ENCODE peak calls at places on chromosomes 4 and X, in five cellular contexts. J is A549, Z is stomach, P is transverse colon, B is SK-N-SH. I is an unnamed sample.

GRCh38 chr4:10893417-10893816 is 208.8 kb upstream of the CLNK start:
- DNase-seq in Z (no peak), J (no peak), B (no peak), P (no peak), I (no peak)

GRCh38 chr4:38190717-38191178 is 230.6 kb downstream of the PTTG2 start:
- DNase-seq in B (peak), J (no peak), P (no peak), Z (no peak), I (no peak)

GRCh38 chrX:145630081-145630480 is 187.5 kb upstream of the SLITRK2 start:
- DNase-seq in Z (no peak), B (no peak), J (no peak), P (no peak), I (no peak)

GRCh38 chr4:108965472-108966076 is 202.7 kb upstream of the ETNPPL start:
- DNase-seq in Z (no peak), P (no peak), B (no peak), J (no peak), I (no peak)

GRCh38 chr4:15749001-15749400 is 29.1 kb upstream of the CD38 start:
- DNase-seq in Z (no peak), J (no peak), P (no peak), B (no peak), I (no peak)

GRCh38 chr4:93031431-93032098 is 727.8 kb downstream of the GRID2 start:
- DNase-seq in B (no peak), P (no peak), J (no peak), Z (no peak), I (no peak)

GRCh38 chr4:38979081-38979480 is 53.1 kb downstream of the TMEM156 start:
- DNase-seq in Z (no peak), P (no peak), B (no peak), J (no peak), I (no peak)

GRCh38 chrX:45445745-45446412 is 245.2 kb upstream of the DIPK2B start:
- DNase-seq in B (no peak), J (peak), P (no peak), Z (no peak), I (no peak)

GRCh38 chr4:45831692-45832091 is 292.2 kb downstream of the GABRG1 start:
- DNase-seq in B (no peak), J (no peak), P (no peak), Z (no peak), I (no peak)

GRCh38 chr4:81407726-81408125 is 64.0 kb downstream of the RASGEF1B start:
- DNase-seq in B (no peak), J (no peak), Z (no peak), P (no peak), I (no peak)

GRCh38 chr4:7186081-7186480 is 6.3 kb upstream of the SORCS2 start:
- DNase-seq in J (no peak), Z (no peak), P (no peak), B (peak), I (peak)

GRCh38 chrX:147846676-147847075 is 65.0 kb upstream of the FMR1 start:
- DNase-seq in P (no peak), Z (no peak), J (no peak), B (no peak), I (no peak)

GRCh38 chr4:125013891-125014290 is 300.9 kb upstream of the FAT4 start:
- DNase-seq in Z (no peak), B (no peak), J (peak), P (no peak), I (no peak)

GRCh38 chr4:2570551-2571222 is 34.2 kb downstream of the FAM193A start:
- DNase-seq in P (no peak), B (no peak), J (no peak), Z (no peak), I (no peak)

GRCh38 chr4:117893207-117893606 is 141.1 kb upstream of the NDST3 start:
- DNase-seq in P (no peak), J (no peak), B (no peak), Z (no peak), I (no peak)

GRCh38 chrX:111854778-111855490 is 21.0 kb upstream of the TRPC5OS start:
- DNase-seq in J (peak), Z (no peak), P (no peak), B (peak), I (no peak)

GRCh38 chr4:54215379-54216072 is 13.6 kb upstream of the PDGFRA start:
- DNase-seq in P (no peak), B (peak), J (no peak), Z (no peak), I (no peak)

GRCh38 chrX:125604448-125604847 is 284.8 kb downstream of the TEX13C start:
- DNase-seq in P (no peak), B (no peak), Z (no peak), J (no peak), I (no peak)

GRCh38 chr4:40479378-40479777 is 144.2 kb downstream of the CHRNA9 start:
- DNase-seq in Z (no peak), J (no peak), B (no peak), P (no peak), I (no peak)

GRCh38 chrX:13888284-13888683 is 71.4 kb upstream of the GPM6B start:
- DNase-seq in B (no peak), Z (no peak), P (no peak), J (no peak), I (no peak)

GRCh38 chr4:117137143-117137542 is 51.8 kb upstream of the TRAM1L1 start:
- DNase-seq in Z (no peak), J (peak), B (no peak), P (no peak), I (no peak)

GRCh38 chrX:40646489-40647306 is 663 bp downstream of the CXorf38 start:
- DNase-seq in J (peak), B (peak), Z (peak), P (peak), I (peak)

GRCh38 chrX:37825225-37825842 is 22.0 kb downstream of the DYNLT3 start:
- DNase-seq in J (peak), B (peak), Z (peak), P (peak), I (peak)

GRCh38 chr4:138217567-138217966 is 24.6 kb downstream of the SLC7A11 start:
- DNase-seq in B (no peak), J (no peak), Z (no peak), P (no peak), I (no peak)

GRCh38 chr4:83828601-83829000 is 292.7 kb downstream of the GPAT3 start:
- DNase-seq in B (no peak), Z (no peak), P (no peak), J (no peak), I (no peak)

GRCh38 chr4:143294310-143294709 is 42.4 kb upstream of the GAB1 start:
- DNase-seq in P (peak), Z (peak), J (no peak), B (peak), I (peak)

GRCh38 chr4:65007841-65008439 is 598.7 kb upstream of the TECRL start:
- DNase-seq in J (peak), B (peak), P (no peak), Z (no peak), I (no peak)

GRCh38 chr4:27000820-27001219 is 140.2 kb downstream of the STIM2 start:
- DNase-seq in P (no peak), Z (no peak), B (no peak), J (peak), I (no peak)

GRCh38 chr4:112448211-112448745 is 67.7 kb downstream of the NEUROG2 start:
- DNase-seq in P (no peak), Z (no peak), B (peak), J (no peak), I (no peak)

GRCh38 chrX:50747471-50747900 is 66.5 kb downstream of the SHROOM4 start:
- DNase-seq in Z (no peak), B (peak), J (peak), P (no peak), I (no peak)

GRCh38 chr4:184419976-184420375 is 54.4 kb downstream of the IRF2 start:
- DNase-seq in P (no peak), Z (no peak), J (no peak), B (no peak), I (no peak)

GRCh38 chr4:10527438-10527837 is 70.2 kb upstream of the ZNF518B start:
- DNase-seq in B (no peak), P (no peak), Z (no peak), J (no peak), I (no peak)

GRCh38 chr4:80202190-80202711 is 4.9 kb downstream of the PRDM8 start:
- DNase-seq in B (no peak), J (peak), Z (peak), P (peak), I (peak)

GRCh38 chr4:6359536-6360308 is 90.1 kb downstream of the WFS1 start:
- DNase-seq in J (no peak), B (no peak), P (no peak), Z (no peak), I (no peak)

GRCh38 chr4:70759126-70759525 is 37.4 kb downstream of the RUFY3 start:
- DNase-seq in Z (no peak), P (no peak), B (no peak), J (no peak), I (no peak)

GRCh38 chr4:187903700-187904099 is 91.9 kb upstream of the ZFP42 start:
- DNase-seq in Z (no peak), B (no peak), P (no peak), J (no peak), I (no peak)

GRCh38 chrX:41922694-41923171 is 621 bp downstream of the CASK start:
- DNase-seq in P (peak), Z (no peak), J (peak), B (peak), I (no peak)

GRCh38 chrX:41922125-41922521 is 1.2 kb downstream of the CASK start:
- DNase-seq in B (peak), Z (no peak), P (no peak), J (no peak), I (no peak)

GRCh38 chrX:41921492-41922124 is 1.7 kb downstream of the CASK start:
- DNase-seq in Z (no peak), P (no peak), B (no peak), J (no peak), I (no peak)

GRCh38 chrX:41923925-41924693 is 755 bp upstream of the CASK start:
- DNase-seq in B (peak), P (peak), Z (peak), J (peak), I (no peak)

DNA sequence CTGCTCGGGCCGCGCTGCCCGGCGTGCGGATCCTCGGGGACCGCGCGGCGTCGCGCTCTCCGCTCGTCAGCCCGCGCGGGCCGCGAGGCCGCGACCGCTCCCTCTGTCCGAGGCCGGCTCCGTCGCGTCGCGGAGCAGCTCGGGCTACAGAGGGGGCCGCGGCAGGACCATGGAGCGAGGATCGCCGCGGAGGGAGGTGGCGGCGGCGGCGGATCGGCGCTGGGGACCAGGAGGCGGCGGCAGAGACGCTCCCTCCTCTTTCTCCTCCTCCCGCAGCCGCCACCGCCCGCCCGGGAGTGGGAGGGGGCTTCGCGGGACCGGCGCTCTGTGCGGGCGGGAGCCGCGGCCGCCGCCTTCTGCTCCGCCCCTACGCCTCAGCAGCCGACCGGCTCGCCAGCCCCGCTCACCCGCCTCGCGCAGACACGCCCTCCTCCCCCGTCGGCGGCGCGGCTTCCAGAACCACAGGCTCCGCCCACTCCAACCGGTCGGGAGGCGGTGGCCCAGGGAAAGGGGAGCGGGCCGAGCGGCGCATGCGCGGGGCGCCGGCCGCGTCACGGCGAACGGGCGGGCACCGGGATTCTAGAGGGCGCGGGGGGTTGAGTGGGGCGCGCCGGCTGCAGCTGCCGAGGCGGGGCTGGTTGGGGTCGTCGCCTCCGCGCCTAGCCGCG is at the start of gene CASK:
- DNase-seq in P (peak), Z (peak), B (peak), J (peak), I (peak)
- TF ChIP-seq EP300 in P (no peak), Z (no peak), B (no peak), J (no peak), I (no peak)

GRCh38 chr4:123659262-123659661 is 262.7 kb downstream of the SPRY1 start:
- DNase-seq in P (no peak), B (no peak), J (no peak), Z (no peak), I (no peak)
- H3K27ac ChIP-seq in P (no peak), B (no peak), J (no peak), Z (no peak), I (no peak)

GRCh38 chrX:131818297-131818936 is 204.7 kb upstream of the STK26 start:
- DNase-seq in P (no peak), B (no peak), Z (no peak), J (no peak), I (no peak)

GRCh38 chrX:131821945-131822622 is 201.0 kb upstream of the STK26 start:
- DNase-seq in J (peak), P (peak), Z (peak), B (peak), I (peak)

GRCh38 chrX:131812847-131813825 is 210.0 kb upstream of the STK26 start:
- DNase-seq in J (peak), P (peak), Z (peak), B (peak), I (peak)

DNA sequence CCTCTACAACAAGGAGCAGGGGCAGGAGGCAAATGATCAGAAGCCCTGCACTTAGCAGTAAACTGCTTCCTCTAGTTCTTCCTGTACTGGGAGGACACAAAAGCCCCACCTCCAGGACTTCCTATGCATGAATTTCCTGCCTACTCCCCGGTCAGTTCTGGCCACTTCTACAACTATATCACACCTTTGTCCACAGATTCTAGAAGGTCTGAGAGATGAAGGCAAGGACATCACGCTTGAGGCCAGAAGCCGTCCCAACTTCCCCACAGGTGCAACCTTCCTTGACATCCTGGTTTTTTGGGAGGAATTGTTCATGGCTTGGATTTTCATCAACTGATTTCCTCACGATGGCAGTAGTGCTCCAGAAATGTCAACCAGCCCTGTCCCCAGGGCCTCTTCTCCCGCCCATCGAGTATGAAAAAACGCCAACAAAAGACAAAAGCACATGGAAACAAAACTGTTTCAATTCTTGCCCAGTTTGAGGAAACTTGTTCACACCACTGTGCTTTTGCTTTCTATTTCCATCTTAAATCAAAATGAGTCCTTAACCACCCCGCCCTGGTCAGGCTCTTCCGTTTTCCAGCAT is 206.5 kb upstream of the STK26 start:
- DNase-seq in B (peak), J (peak), P (peak), Z (peak), I (peak)
- TF ChIP-seq EP300 in B (no peak), J (no peak), P (no peak), Z (no peak), I (no peak)

GRCh38 chr4:152996672-152997071 is 60.5 kb downstream of the FHDC1 start:
- DNase-seq in P (no peak), B (no peak), J (no peak), Z (no peak), I (no peak)

GRCh38 chr4:152997771-152998487 is 61.8 kb downstream of the FHDC1 start:
- DNase-seq in J (peak), Z (no peak), P (no peak), B (no peak), I (no peak)

GRCh38 chr4:152998861-152999260 is 62.7 kb downstream of the FHDC1 start:
- DNase-seq in B (no peak), P (no peak), J (no peak), Z (no peak), I (no peak)

GRCh38 chr4:152997235-152997735 is 61.2 kb downstream of the FHDC1 start:
- DNase-seq in Z (no peak), B (no peak), P (no peak), J (no peak), I (no peak)

GRCh38 chr4:152996101-152996500 is 60.0 kb downstream of the FHDC1 start:
- DNase-seq in J (no peak), B (no peak), Z (peak), P (no peak), I (no peak)
- H3K27ac ChIP-seq in J (no peak), B (no peak), Z (peak), P (no peak), I (no peak)

DNA sequence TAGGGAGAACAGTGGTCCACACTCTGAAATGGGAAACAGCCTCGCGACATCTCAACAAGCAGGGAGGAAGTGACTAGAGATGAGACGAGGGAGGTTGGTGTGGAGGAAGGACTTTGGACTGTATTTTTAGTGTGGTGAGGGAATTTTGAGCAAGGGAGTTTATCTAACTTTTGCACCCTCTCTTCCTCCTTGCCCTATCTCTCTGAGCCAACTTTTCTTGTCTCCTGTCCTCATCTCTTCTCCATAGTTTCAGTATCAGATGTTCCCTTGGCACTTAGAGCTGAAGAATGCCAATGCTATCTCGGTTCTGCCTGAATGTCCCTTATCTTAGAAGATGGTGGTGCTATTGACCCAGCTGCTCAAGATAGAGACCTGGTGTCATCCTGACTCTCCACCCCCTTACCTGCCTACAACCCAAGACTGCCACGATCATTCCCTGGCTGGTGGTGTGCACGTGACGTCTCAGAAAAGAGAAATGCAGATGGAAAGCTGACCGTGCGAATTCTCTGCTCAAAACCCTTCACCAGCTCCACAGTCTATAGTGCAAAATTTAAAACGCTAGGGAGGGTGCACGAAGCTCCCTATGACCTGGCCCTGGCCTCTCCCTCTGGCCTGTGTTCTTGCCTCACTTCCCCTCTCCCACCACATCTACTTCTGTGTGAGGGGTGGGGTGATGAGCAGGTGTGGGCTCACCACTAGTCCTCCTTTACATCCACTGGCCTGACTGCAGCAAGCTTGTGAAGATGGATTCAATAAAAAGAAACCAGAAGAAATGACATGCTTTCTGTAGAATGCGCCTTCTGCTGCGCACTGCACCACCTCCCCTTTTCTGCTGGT is 20.9 kb downstream of the MPP1 start:
- DNase-seq in B (no peak), Z (no peak), J (no peak), P (no peak), I (no peak)
- TF ChIP-seq EP300 in B (no peak), Z (no peak), J (no peak), P (no peak), I (no peak)

GRCh38 chr4:17773125-17773698 is 8.2 kb downstream of the FAM184B start:
- DNase-seq in B (no peak), Z (no peak), P (no peak), J (no peak), I (no peak)

GRCh38 chr4:17766826-17767458 is 14.5 kb downstream of the FAM184B start:
- DNase-seq in Z (no peak), J (no peak), P (no peak), B (no peak), I (no peak)

GRCh38 chr4:17770845-17771244 is 10.6 kb downstream of the FAM184B start:
- DNase-seq in Z (no peak), J (no peak), B (no peak), P (no peak), I (no peak)

GRCh38 chr4:17771284-17771908 is 10.0 kb downstream of the FAM184B start:
- DNase-seq in B (peak), P (no peak), J (no peak), Z (no peak), I (no peak)

GRCh38 chr4:17769406-17770174 is 11.8 kb downstream of the FAM184B start:
- DNase-seq in B (no peak), P (no peak), J (no peak), Z (no peak), I (no peak)
- H3K27ac ChIP-seq in B (no peak), P (no peak), J (no peak), Z (no peak), I (no peak)

DNA sequence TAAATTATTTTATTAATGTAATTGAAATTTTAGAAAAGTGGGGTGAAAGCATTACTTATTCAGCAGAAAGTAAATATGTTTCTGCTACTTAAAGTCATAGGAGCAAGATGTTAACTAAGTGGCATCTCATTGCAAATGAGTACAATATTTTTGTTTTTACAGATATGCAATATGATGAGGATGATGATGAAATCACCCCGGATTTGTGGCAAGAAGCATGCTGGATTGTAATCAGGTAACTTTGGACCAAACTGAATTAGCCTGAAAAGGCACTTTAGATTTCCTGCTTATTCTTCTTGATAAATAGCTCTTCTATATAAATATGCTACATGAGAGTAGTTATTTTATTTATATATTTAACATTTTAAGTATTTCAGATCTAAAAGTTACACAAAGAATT is 7.5 kb downstream of the POLR2B start:
- DNase-seq in P (no peak), Z (no peak), J (no peak), B (no peak), I (no peak)
- TF ChIP-seq EP300 in P (no peak), Z (no peak), J (no peak), B (no peak), I (no peak)

GRCh38 chr4:24425868-24426267 is 158.5 kb downstream of the DHX15 start:
- DNase-seq in P (no peak), Z (no peak), B (no peak), J (no peak), I (no peak)
- H3K27ac ChIP-seq in P (no peak), Z (no peak), B (no peak), J (no peak), I (no peak)

I was measured in sigmoid colon.